ENCODE peak calls at places on chromosomes 13 and 19, in seven cellular contexts. A is fibroblast of lung; D is uterus; N is CD4-positive, alpha-beta T cell; S is progenitor cell of endocrine pancreas; R is osteocyte; K is lower lobe of right lung. W is an unnamed sample.

GRCh38 chr19:55441692-55442321 is 1.3 kb downstream of the SHISA7 start:
- DNase-seq in A (no peak), D (no peak), N (no peak), S (no peak), R (no peak), K (no peak), W (no peak)

GRCh38 chr13:99153219-99153618 is 47.4 kb upstream of the UBAC2 start:
- DNase-seq in A (peak), D (no peak), N (no peak), S (no peak), R (no peak), K (no peak), W (no peak)

GRCh38 chr19:38656171-38656981 is 8.9 kb downstream of the ACTN4 start:
- DNase-seq in A (peak), D (no peak), N (no peak), S (no peak), R (no peak), K (no peak), W (no peak)

GRCh38 chr19:56162258-56162657 is 13.6 kb upstream of the GALP start:
- DNase-seq in A (peak), D (no peak), N (no peak), S (no peak), R (no peak), K (no peak), W (no peak)

GRCh38 chr19:49896863-49897621 is at the start of gene IL4I1:
- DNase-seq in A (peak), D (no peak), N (peak), S (no peak), R (no peak), K (no peak), W (no peak)

GRCh38 chr19:6739884-6740588 is 556 bp downstream of the TRIP10 start:
- DNase-seq in A (no peak), D (no peak), N (no peak), S (no peak), R (no peak), K (peak), W (peak)

GRCh38 chr13:104648291-104648690 is 1582.1 kb upstream of the SLC10A2 start:
- DNase-seq in A (no peak), D (no peak), N (no peak), S (no peak), R (no peak), K (no peak), W (no peak)

GRCh38 chr13:107421951-107422350 is 793.4 kb downstream of the LIG4 start:
- DNase-seq in A (peak), D (no peak), N (no peak), S (no peak), R (no peak), K (no peak), W (no peak)

GRCh38 chr13:44439615-44440014 is 66.0 kb downstream of the SERP2 start:
- DNase-seq in A (no peak), D (no peak), N (no peak), S (no peak), R (no peak), K (no peak), W (no peak)

GRCh38 chr13:30331331-30331771 is 24.0 kb upstream of the KATNAL1 start:
- DNase-seq in A (no peak), D (peak), N (no peak), S (no peak), R (no peak), K (no peak), W (no peak)

GRCh38 chr13:76980075-76980718 is 11.7 kb upstream of the CLN5 start:
- DNase-seq in A (peak), D (peak), N (peak), S (peak), R (peak), K (peak), W (peak)

GRCh38 chr19:41307954-41308449 is 2.0 kb upstream of the CCDC97 start:
- DNase-seq in A (no peak), D (no peak), N (no peak), S (no peak), R (no peak), K (no peak), W (no peak)

GRCh38 chr19:22491746-22492145 is 69.6 kb upstream of the ZNF98 start:
- DNase-seq in A (no peak), D (no peak), N (no peak), S (no peak), R (no peak), K (no peak), W (no peak)

GRCh38 chr19:8571006-8571411 is 6.2 kb downstream of the MYO1F start:
- DNase-seq in A (peak), D (no peak), N (peak), S (no peak), R (no peak), K (peak), W (no peak)

GRCh38 chr19:48819366-48819816 is 8.6 kb upstream of the BCAT2 start:
- DNase-seq in A (peak), D (peak), N (no peak), S (no peak), R (no peak), K (peak), W (no peak)
- TF ChIP-seq CTCF in A (no peak), D (no peak), N (no peak), S (no peak), R (no peak), K (no peak), W (no peak)

DNA sequence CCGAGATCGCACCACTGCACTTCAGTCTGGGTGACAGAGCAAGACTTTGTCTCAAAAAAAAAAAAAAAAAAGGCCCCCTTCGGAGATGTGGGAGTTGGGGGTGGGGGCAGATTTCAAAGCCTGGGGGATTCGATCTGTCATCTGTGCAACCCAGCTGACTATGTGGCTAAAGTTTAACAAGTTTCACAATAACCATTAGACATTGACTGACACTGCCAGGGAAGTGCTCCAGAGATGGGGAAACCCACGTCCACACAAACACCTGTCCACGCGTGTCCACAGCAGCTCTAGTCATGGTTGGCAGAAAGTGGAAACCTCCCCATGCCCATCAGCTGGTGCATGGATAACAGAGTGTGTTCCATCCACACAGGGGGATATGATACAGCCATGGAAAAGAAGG is 37.6 kb upstream of the HOMER3 start:
- DNase-seq in A (no peak), D (no peak), N (no peak), S (no peak), R (no peak), K (no peak), W (no peak)
- TF ChIP-seq CTCF in A (no peak), D (no peak), N (no peak), S (no peak), R (no peak), K (no peak), W (no peak)

GRCh38 chr13:82758056-82758455 is 1124.2 kb downstream of the SLITRK1 start:
- DNase-seq in A (no peak), D (no peak), N (no peak), S (no peak), R (no peak), K (no peak), W (no peak)
- TF ChIP-seq CTCF in A (peak), D (no peak), N (no peak), S (peak), R (peak), K (no peak), W (no peak)

DNA sequence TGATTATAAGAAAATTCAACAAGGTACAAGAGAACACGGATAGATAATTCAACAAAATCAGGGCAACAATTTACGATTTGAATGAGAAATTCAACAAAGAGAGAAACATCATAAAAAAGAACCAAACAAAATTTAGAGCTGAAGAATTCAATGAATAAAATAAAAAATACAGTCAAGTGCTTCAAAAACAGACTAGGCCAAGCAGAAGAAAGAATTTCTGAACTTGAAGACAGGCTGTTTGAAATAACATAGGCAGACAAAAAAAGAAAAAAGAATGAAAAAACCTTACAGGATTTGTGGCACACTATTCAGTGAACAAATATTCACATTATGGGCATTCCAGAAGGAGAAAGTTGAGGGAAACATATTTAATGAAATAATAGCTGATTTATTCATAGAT is 31.1 kb downstream of the ZNF283 start:
- DNase-seq in A (no peak), D (no peak), N (no peak), S (no peak), R (no peak), K (no peak), W (no peak)
- TF ChIP-seq CTCF in A (no peak), D (no peak), N (no peak), S (no peak), R (no peak), K (no peak), W (no peak)

DNA sequence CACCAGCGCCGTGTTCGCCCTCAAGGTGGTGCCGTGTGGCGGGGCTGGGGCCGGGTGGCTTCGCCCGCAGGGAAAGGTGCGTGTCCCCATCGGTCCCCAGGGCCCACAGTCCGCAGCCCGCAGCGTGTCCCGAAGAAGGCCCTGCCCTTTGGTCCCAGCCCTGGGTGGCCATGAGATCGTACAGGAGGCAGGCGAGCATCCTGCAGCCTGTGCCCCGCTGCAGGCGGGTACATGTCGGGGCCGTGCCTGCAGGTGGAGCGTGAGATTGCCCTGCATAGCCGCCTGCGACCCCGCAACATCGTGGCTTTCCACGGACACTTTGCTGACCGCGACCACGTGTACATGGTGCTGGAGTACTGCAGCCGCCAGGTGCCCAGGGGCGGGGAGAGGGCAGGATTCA is 1.5 kb downstream of the PLK5 start:
- DNase-seq in A (no peak), D (no peak), N (no peak), S (no peak), R (no peak), K (no peak), W (no peak)
- TF ChIP-seq CTCF in A (no peak), D (no peak), N (no peak), S (no peak), R (no peak), K (no peak), W (no peak)